ENCODE peak calls at places on chromosomes 13 and 19, in five cellular contexts. S is cardiac muscle cell, L is ACHN, G is testis, T is GOT3. R is an unnamed sample.

GRCh38 chr13:74464656-74465055 is 330.5 kb upstream of the KLF12 start:
- DNase-seq in G (peak; percentile 23), S (no peak), L (no peak), T (no peak), R (no peak)

GRCh38 chr13:84917252-84917878 is 881.9 kb downstream of the SLITRK6 start:
- DNase-seq in L (peak; percentile 40), T (no peak), S (peak; percentile 30), G (no peak), R (no peak)

GRCh38 chr13:35961002-35961401 is 170.2 kb downstream of the DCLK1 start:
- DNase-seq in L (no peak), T (no peak), S (no peak), G (no peak), R (no peak)

GRCh38 chr13:75847588-75847987 is 211.5 kb downstream of the LMO7 start:
- DNase-seq in T (no peak), G (no peak), L (no peak), S (no peak), R (no peak)

GRCh38 chr19:49790866-49791265 is 22.2 kb downstream of the FUZ start:
- DNase-seq in T (no peak), G (peak; percentile 94), S (peak; percentile 84), L (no peak), R (no peak)

GRCh38 chr13:39900106-39900750 is 244.8 kb downstream of the COG6 start:
- DNase-seq in G (peak; percentile 22), T (no peak), L (no peak), S (peak; percentile 81), R (no peak)

GRCh38 chr19:30649934-30650614 is 277.9 kb downstream of the ZNF536 start:
- DNase-seq in L (peak; percentile 30), T (no peak), S (peak; percentile 63), G (peak; percentile 70), R (no peak)

GRCh38 chr13:29923554-29924481 is 73.4 kb upstream of the UBL3 start:
- DNase-seq in S (peak; percentile 95), T (peak; percentile 60), G (peak; percentile 60), L (peak; percentile 92), R (peak; percentile 45)

GRCh38 chr19:47253467-47253881 is 2.9 kb upstream of the CCDC9 start:
- DNase-seq in S (peak; percentile 67), L (peak; percentile 56), G (no peak), T (no peak), R (no peak)

GRCh38 chr13:37192986-37193385 is 87.5 kb upstream of the CSNK1A1L start:
- DNase-seq in T (no peak), S (peak; percentile 16), L (no peak), G (no peak), R (no peak)

GRCh38 chr13:106143930-106144709 is 391.3 kb downstream of the EFNB2 start:
- DNase-seq in T (no peak), L (no peak), S (no peak), G (no peak), R (no peak)

GRCh38 chr19:41811981-41812380 is 15.6 kb downstream of the CEACAM3 start:
- DNase-seq in T (no peak), L (no peak), G (no peak), S (no peak), R (no peak)

GRCh38 chr13:69595181-69595580 is 512.4 kb upstream of the ATXN8OS start:
- DNase-seq in T (no peak), L (peak; percentile 45), G (no peak), S (no peak), R (no peak)

GRCh38 chr13:33202644-33203169 is 82.8 kb downstream of the STARD13 start:
- DNase-seq in S (no peak), T (no peak), G (no peak), L (no peak), R (no peak)

GRCh38 chr13:27005976-27006518 is 165.6 kb downstream of the USP12 start:
- DNase-seq in L (no peak), T (no peak), G (no peak), S (no peak), R (no peak)

GRCh38 chr19:54674021-54674617 is 11.3 kb downstream of the LILRB4 start:
- DNase-seq in T (no peak), L (peak; percentile 37), S (peak; percentile 40), G (no peak), R (no peak)